ENCODE peak calls at places on chromosomes 5 and 9, in eight cellular contexts. O is HCT116, P is Panc1, M is K562, I is HepG2, B is upper lobe of left lung, X is GM12878, T is GM23338. G is an unnamed sample.

GRCh38 chr5:89303033-89303480 is 420.1 kb upstream of the MEF2C start:
- ATAC-seq in B (peak), I (no peak), X (peak), T (no peak), P (no peak), M (no peak), O (no peak), G (no peak)

GRCh38 chr9:37542488-37542887 is 33.7 kb downstream of the FBXO10 start:
- ATAC-seq in I (no peak), B (no peak), X (no peak), T (no peak), M (no peak), P (no peak), O (no peak), G (no peak)

GRCh38 chr5:32760091-32760509 is 49.0 kb downstream of the NPR3 start:
- ATAC-seq in B (no peak), I (no peak), P (no peak), O (no peak), X (no peak), M (peak), T (no peak), G (no peak)

GRCh38 chr5:135329913-135330797 is 68.9 kb downstream of the MACROH2A1 start:
- ATAC-seq in T (no peak), X (no peak), B (no peak), I (peak), M (peak), P (no peak), O (no peak), G (no peak)

GRCh38 chr5:67964619-67965018 is 250.9 kb upstream of the PIK3R1 start:
- ATAC-seq in P (no peak), O (no peak), B (no peak), X (no peak), M (no peak), I (no peak), T (no peak), G (no peak)

GRCh38 chr9:127032256-127032655 is 90.2 kb downstream of the ANGPTL2 start:
- ATAC-seq in T (no peak), B (no peak), I (no peak), P (no peak), X (no peak), M (no peak), O (no peak), G (no peak)

GRCh38 chr5:172858990-172859811 is 25.1 kb downstream of the ERGIC1 start:
- ATAC-seq in T (peak), B (peak), X (no peak), M (no peak), I (peak), P (peak), O (no peak), G (peak)

GRCh38 chr5:94908889-94909480 is 290.5 kb downstream of the SLF1 start:
- ATAC-seq in P (peak), I (peak), X (peak), O (peak), B (peak), M (peak), T (peak), G (no peak)

GRCh38 chr9:90451804-90452203 is 190.8 kb downstream of the DIRAS2 start:
- ATAC-seq in T (no peak), I (no peak), X (no peak), B (no peak), M (no peak), O (no peak), P (no peak), G (no peak)

GRCh38 chr5:173496129-173496882 is 120.1 kb downstream of the BOD1 start:
- ATAC-seq in P (no peak), B (no peak), T (no peak), I (no peak), M (no peak), O (no peak), X (no peak), G (peak)

GRCh38 chr5:126369995-126370731 is 53.0 kb upstream of the GRAMD2B start:
- ATAC-seq in X (peak), M (peak), I (peak), B (no peak), T (peak), O (peak), P (peak), G (no peak)

GRCh38 chr5:151132959-151133358 is 24.6 kb downstream of the ANXA6 start:
- ATAC-seq in I (no peak), X (no peak), T (no peak), P (no peak), M (no peak), O (no peak), B (peak), G (no peak)

GRCh38 chr5:56698463-56699381 is 116.6 kb upstream of the MAP3K1 start:
- ATAC-seq in I (no peak), X (peak), O (no peak), P (no peak), M (no peak), B (no peak), T (peak), G (no peak)

GRCh38 chr5:77973253-77973609 is 197.1 kb upstream of the TBCA start:
- ATAC-seq in T (peak), B (peak), O (no peak), M (peak), X (peak), P (no peak), I (no peak), G (no peak)

GRCh38 chr5:151005975-151006576 is 14.3 kb upstream of the GPX3 start:
- ATAC-seq in O (peak), I (peak), P (no peak), T (no peak), B (peak), M (no peak), X (no peak), G (peak)

GRCh38 chr9:35718726-35719511 is 13.1 kb downstream of the TLN1 start:
- ATAC-seq in T (no peak), O (no peak), X (peak), M (no peak), B (no peak), P (no peak), I (no peak), G (no peak)

DNA sequence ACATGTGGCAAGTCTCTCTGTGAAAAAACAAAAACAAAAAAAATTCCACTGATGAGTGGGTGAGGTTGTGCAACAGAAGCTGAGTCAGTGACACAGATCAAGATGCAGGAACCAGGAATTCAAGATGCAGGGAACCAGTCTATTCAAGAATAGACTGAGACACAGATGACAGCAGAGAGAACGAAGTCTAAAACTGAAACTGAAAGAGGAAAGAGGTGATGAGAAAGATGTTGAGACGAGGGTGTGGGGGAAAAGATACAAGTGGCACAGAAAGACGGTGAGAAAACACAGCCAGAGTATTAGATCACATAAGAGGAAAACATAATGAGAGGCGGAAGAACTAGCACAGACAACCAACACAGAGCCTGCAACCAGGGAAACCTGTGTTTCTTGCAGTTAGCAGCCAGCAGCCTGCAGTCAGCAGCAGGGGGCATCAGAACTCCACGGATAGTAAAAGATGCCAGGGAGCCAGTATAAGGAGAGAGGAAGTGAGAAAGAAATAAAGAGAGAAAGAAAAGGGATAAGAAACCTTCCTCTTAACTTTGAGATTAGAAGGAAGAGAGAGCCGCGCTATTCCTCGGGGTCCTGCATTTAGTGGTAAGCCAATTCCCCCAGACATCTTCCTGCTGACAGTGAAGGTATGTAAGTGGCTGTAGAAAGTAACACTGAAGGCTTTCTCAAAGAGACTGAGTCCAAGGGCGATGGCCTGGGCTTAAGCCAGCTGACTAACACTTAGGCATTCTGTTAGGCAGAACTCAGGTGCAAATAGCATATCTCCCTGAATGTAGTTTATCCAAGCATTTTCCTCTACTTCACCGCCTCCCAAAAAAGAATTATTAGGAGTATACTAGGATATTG is 79.0 kb downstream of the TLR4 start:
- ATAC-seq in P (peak), B (peak), X (peak), M (no peak), I (peak), T (peak), O (no peak), G (peak)
- TF ChIP-seq POLR2AphosphoS5 in P (no peak), B (no peak), X (no peak), M (no peak), I (no peak), T (no peak), O (no peak), G (no peak)

GRCh38 chr5:177537389-177538361 is 16.7 kb downstream of the FAM193B start:
- ATAC-seq in X (no peak), O (no peak), T (peak), I (no peak), B (no peak), M (no peak), P (peak), G (peak)
- TF ChIP-seq POLR2AphosphoS5 in X (no peak), O (no peak), T (no peak), I (no peak), B (no peak), M (no peak), P (peak), G (peak)

GRCh38 chr5:157578079-157578780 is 2.7 kb upstream of the ADAM19 start:
- ATAC-seq in M (peak), X (no peak), B (no peak), O (no peak), I (no peak), T (no peak), P (no peak), G (no peak)

GRCh38 chr5:157571357-157571827 is 4.2 kb downstream of the ADAM19 start:
- ATAC-seq in M (peak), X (peak), I (no peak), O (no peak), P (no peak), B (peak), T (no peak), G (no peak)

GRCh38 chr5:157576678-157577077 is 1.1 kb upstream of the ADAM19 start:
- ATAC-seq in O (no peak), I (no peak), B (no peak), P (no peak), M (no peak), X (no peak), T (no peak), G (no peak)

GRCh38 chr5:157574456-157575095 is 999 bp downstream of the ADAM19 start:
- ATAC-seq in B (no peak), P (no peak), X (peak), T (peak), I (no peak), O (no peak), M (no peak), G (peak)

DNA sequence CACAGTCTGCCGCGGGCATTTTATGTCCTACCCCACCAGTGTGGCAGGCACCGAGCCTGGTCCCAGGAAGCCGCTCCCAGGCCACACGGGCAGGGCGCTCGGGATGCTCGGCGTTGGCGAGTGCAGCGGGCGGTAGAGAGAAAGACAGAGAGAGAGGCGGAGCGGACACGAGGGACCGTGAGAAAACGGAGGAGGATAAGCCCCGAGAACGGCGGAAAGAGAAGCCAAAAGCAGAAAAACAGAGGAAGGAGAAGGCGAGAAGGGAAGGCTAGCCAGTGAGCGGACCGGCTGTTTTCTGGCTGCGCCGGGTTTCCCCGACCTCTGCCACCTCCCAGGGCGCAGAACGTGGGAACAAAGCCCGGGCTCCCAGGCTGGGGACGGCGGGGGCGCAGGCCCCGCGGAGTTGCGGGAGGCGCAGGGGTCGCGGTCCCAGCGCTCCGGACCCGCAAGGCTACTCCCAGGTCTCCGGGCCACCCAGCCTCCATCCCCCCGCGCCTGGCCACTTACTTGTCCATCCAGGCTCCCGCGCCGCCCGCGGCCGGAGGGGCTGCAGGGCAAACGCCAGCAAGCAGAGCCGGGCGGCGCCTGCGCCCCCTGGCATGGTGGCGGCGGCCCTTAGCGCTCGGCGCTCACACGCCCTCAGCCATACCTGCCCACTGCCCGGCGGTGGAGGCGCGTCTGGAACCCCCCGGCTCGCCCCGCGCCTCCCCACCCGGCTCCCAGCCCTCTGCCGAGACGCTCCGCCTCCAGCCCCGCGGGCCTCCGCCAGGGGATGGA is at the start of gene ADAM19:
- ATAC-seq in T (peak), X (peak), B (peak), O (peak), M (peak), P (peak), I (peak), G (peak)
- TF ChIP-seq POLR2AphosphoS5 in T (peak), X (peak), B (peak), O (peak), M (no peak), P (no peak), I (no peak), G (peak)

GRCh38 chr5:6766558-6767191 is 53.4 kb downstream of the TENT4A start:
- ATAC-seq in T (no peak), B (peak), M (no peak), X (peak), P (peak), O (peak), I (no peak), G (peak)
- TF ChIP-seq POLR2AphosphoS5 in T (no peak), B (peak), M (no peak), X (no peak), P (peak), O (peak), I (no peak), G (peak)

GRCh38 chr9:134050726-134051125 is 17.1 kb downstream of the BRD3 start:
- ATAC-seq in P (no peak), M (no peak), I (no peak), X (no peak), O (no peak), T (no peak), B (no peak), G (no peak)

GRCh38 chr9:134048582-134048968 is 19.3 kb downstream of the BRD3 start:
- ATAC-seq in B (no peak), O (no peak), T (no peak), M (no peak), X (no peak), P (no peak), I (no peak), G (no peak)

GRCh38 chr9:134049772-134050588 is 17.8 kb downstream of the BRD3 start:
- ATAC-seq in P (no peak), T (no peak), O (no peak), X (no peak), I (no peak), B (no peak), M (peak), G (no peak)

GRCh38 chr9:134047868-134048581 is 19.8 kb downstream of the BRD3 start:
- ATAC-seq in T (no peak), I (no peak), P (no peak), X (no peak), O (no peak), M (no peak), B (no peak), G (no peak)

DNA sequence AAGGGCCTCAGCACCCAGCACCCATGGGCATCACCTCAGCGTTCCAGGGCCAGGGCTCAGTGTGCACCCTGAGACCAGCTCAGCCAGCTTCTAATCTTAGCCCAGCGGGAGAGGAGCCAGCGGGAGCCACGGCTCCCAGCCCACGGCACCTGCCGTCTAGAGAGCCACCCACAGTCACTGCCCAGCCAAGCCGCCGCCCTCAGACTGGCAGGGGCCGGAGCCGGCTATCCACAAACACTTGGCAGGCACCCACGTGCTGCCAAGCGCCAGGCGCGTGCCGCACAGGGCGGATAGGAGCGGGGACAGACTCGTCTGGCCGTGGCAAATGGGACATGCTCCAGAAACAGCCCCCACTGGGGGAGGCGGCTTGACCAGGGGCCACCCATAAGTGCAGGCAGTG is 18.6 kb downstream of the BRD3 start:
- ATAC-seq in X (no peak), T (no peak), O (no peak), I (no peak), B (no peak), M (no peak), P (no peak), G (no peak)
- TF ChIP-seq POLR2AphosphoS5 in X (no peak), T (no peak), O (no peak), I (no peak), B (no peak), M (no peak), P (no peak), G (no peak)

GRCh38 chr5:142931896-142932686 is 161.9 kb downstream of the ARHGAP26 start:
- ATAC-seq in O (no peak), M (no peak), T (peak), P (no peak), I (no peak), B (no peak), X (no peak), G (no peak)
- TF ChIP-seq POLR2AphosphoS5 in O (no peak), M (no peak), T (no peak), P (no peak), I (no peak), B (no peak), X (no peak), G (no peak)